ENCODE peak calls at places on chromosomes 1 and 21, in eight cellular contexts. D is neural crest cell, C is body of pancreas, X is AG09309, I is heart left ventricle, J is nephron progenitor cell, Y is left ventricle myocardium inferior, E is osteoblast. N is an unnamed sample.

GRCh38 chr1:116243673-116244101 is 129.4 kb upstream of the ATP1A1 start:
- DNase-seq in D (no peak), C (no peak), X (no peak), I (no peak), J (no peak), Y (no peak), E (no peak), N (no peak)

GRCh38 chr1:90823686-90824085 is 106.6 kb upstream of the BARHL2 start:
- DNase-seq in D (no peak), C (no peak), X (no peak), I (no peak), J (no peak), Y (no peak), E (no peak), N (no peak)

GRCh38 chr1:157894613-157895012 is 53.0 kb upstream of the CD5L start:
- DNase-seq in D (no peak), C (no peak), X (no peak), I (no peak), J (no peak), Y (no peak), E (no peak), N (no peak)

GRCh38 chr1:184433928-184434502 is 47.2 kb downstream of the C1orf21 start:
- DNase-seq in D (no peak), C (no peak), X (no peak), I (no peak), J (no peak), Y (no peak), E (no peak), N (no peak)

GRCh38 chr1:161166669-161167548 is 683 bp downstream of the PPOX start:
- DNase-seq in D (peak; percentile 16), C (no peak), X (no peak), I (no peak), J (peak; percentile 48), Y (no peak), E (peak; percentile 75), N (no peak)

GRCh38 chr1:162530318-162530984 is 31.1 kb upstream of the UAP1 start:
- DNase-seq in D (no peak), C (no peak), X (no peak), I (no peak), J (no peak), Y (no peak), E (no peak), N (peak; percentile 53)

GRCh38 chr1:172339840-172340239 is 80.6 kb upstream of the C1orf105 start:
- DNase-seq in D (no peak), C (no peak), X (no peak), I (no peak), J (no peak), Y (no peak), E (no peak), N (no peak)

GRCh38 chr21:8993284-8993942 is 1528.0 kb upstream of the TPTE start:
- DNase-seq in D (no peak), C (no peak), X (no peak), I (no peak), J (no peak), Y (no peak), E (peak; percentile 84), N (no peak)

GRCh38 chr1:151739590-151740355 is 18.5 kb downstream of the RIIAD1 start:
- DNase-seq in D (no peak), C (peak; percentile 46), X (no peak), I (no peak), J (no peak), Y (no peak), E (no peak), N (peak; percentile 50)

GRCh38 chr1:150578278-150579109 is 916 bp downstream of the MCL1 start:
- DNase-seq in D (no peak), C (peak; percentile 49), X (peak; percentile 78), I (no peak), J (no peak), Y (peak; percentile 49), E (peak; percentile 77), N (peak; percentile 54)

GRCh38 chr1:199898654-199899053 is 128.9 kb upstream of the NR5A2 start:
- DNase-seq in D (no peak), C (no peak), X (no peak), I (no peak), J (no peak), Y (no peak), E (no peak), N (no peak)

GRCh38 chr1:199460933-199461332 is 566.6 kb upstream of the NR5A2 start:
- DNase-seq in D (no peak), C (no peak), X (no peak), I (no peak), J (no peak), Y (no peak), E (no peak), N (no peak)

GRCh38 chr21:35333831-35334593 is 284.9 kb upstream of the RUNX1 start:
- DNase-seq in D (no peak), C (no peak), X (no peak), I (peak; percentile 64), J (no peak), Y (peak; percentile 24), E (no peak), N (no peak)

GRCh38 chr1:152827173-152827572 is at the start of gene LCE1A:
- DNase-seq in D (no peak), C (no peak), X (no peak), I (no peak), J (no peak), Y (no peak), E (no peak), N (no peak)

GRCh38 chr21:46056450-46056903 is 41.4 kb upstream of the COL6A2 start:
- DNase-seq in D (no peak), C (peak; percentile 40), X (peak; percentile 68), I (peak; percentile 88), J (no peak), Y (peak; percentile 87), E (peak; percentile 96), N (peak; percentile 74)

GRCh38 chr1:208234721-208235120 is 9.5 kb downstream of the PLXNA2 start:
- DNase-seq in D (no peak), C (peak; percentile 70), X (no peak), I (no peak), J (no peak), Y (no peak), E (no peak), N (no peak)

GRCh38 chr21:46084041-46084561 is 13.8 kb upstream of the COL6A2 start:
- DNase-seq in D (no peak), C (no peak), X (no peak), I (peak; percentile 60), J (no peak), Y (no peak), E (peak; percentile 4), N (no peak)

GRCh38 chr1:10686404-10687040 is 109.9 kb downstream of the CASZ1 start:
- DNase-seq in D (no peak), C (peak; percentile 60), X (no peak), I (no peak), J (no peak), Y (no peak), E (no peak), N (peak; percentile 31)

GRCh38 chr1:36432616-36433015 is 17.6 kb downstream of the OSCP1 start:
- DNase-seq in D (no peak), C (peak; percentile 38), X (no peak), I (no peak), J (no peak), Y (no peak), E (no peak), N (no peak)

GRCh38 chr1:172818841-172819527 is 160.1 kb downstream of the FASLG start:
- DNase-seq in D (no peak), C (no peak), X (no peak), I (no peak), J (no peak), Y (no peak), E (no peak), N (peak; percentile 49)

GRCh38 chr1:162538815-162539431 is 22.6 kb upstream of the UAP1 start:
- DNase-seq in D (no peak), C (no peak), X (peak; percentile 78), I (no peak), J (no peak), Y (no peak), E (peak; percentile 82), N (no peak)

GRCh38 chr1:180919183-180919700 is 6.5 kb downstream of the KIAA1614 start:
- DNase-seq in D (no peak), C (no peak), X (no peak), I (no peak), J (no peak), Y (no peak), E (peak; percentile 58), N (no peak)

GRCh38 chr1:180921891-180922636 is 9.4 kb downstream of the KIAA1614 start:
- DNase-seq in D (no peak), C (no peak), X (no peak), I (no peak), J (no peak), Y (no peak), E (peak; percentile 51), N (no peak)

GRCh38 chr1:180920193-180920592 is 7.5 kb downstream of the KIAA1614 start:
- DNase-seq in D (no peak), C (no peak), X (no peak), I (no peak), J (no peak), Y (no peak), E (peak; percentile 42), N (no peak)

GRCh38 chr1:180921386-180921785 is 8.7 kb downstream of the KIAA1614 start:
- DNase-seq in D (no peak), C (no peak), X (no peak), I (no peak), J (no peak), Y (no peak), E (peak; percentile 66), N (no peak)

GRCh38 chr1:180920702-180921101 is 8.0 kb downstream of the KIAA1614 start:
- DNase-seq in D (no peak), C (no peak), X (no peak), I (no peak), J (no peak), Y (no peak), E (peak; percentile 83), N (no peak)
- TF ChIP-seq CTCF in D (peak; percentile 42), C (no peak), X (peak; percentile 36), I (no peak), J (peak; percentile 28), Y (peak; percentile 38), E (peak; percentile 30), N (no peak)

GRCh38 chr1:205743977-205744376 is 6.0 kb downstream of the NUCKS1 start:
- DNase-seq in D (no peak), C (no peak), X (no peak), I (no peak), J (no peak), Y (no peak), E (no peak), N (no peak)
- TF ChIP-seq CTCF in D (no peak), C (no peak), X (no peak), I (no peak), J (no peak), Y (no peak), E (no peak), N (no peak)

DNA sequence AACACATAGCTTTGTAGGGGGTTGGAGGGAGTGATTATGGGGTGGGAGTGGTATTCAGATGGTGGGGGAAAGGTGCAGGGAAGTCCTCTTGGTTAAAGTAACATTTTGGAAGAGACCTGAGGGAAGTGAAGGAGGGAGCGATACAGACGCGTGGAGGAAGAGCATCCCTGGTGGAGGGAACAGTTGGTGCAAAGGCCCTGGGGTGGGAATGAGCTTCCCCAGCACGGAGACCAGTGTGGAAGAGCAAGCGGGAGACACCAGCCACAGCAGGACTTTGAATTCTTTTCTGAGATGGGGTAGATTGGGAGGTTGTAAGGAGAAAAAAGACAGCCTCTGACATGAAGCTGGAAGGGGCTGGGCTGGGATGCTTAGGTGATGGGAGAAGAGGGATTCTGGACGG is 23.5 kb downstream of the DHRS3 start:
- DNase-seq in D (no peak), C (no peak), X (no peak), I (no peak), J (no peak), Y (no peak), E (no peak), N (no peak)
- TF ChIP-seq CTCF in D (no peak), C (no peak), X (no peak), I (no peak), J (no peak), Y (no peak), E (peak; percentile 11), N (no peak)

GRCh38 chr1:26994772-26995625 is 1.5 kb downstream of the TRNP1 start:
- DNase-seq in D (no peak), C (peak; percentile 39), X (no peak), I (peak; percentile 22), J (no peak), Y (no peak), E (peak; percentile 75), N (no peak)
- TF ChIP-seq CTCF in D (no peak), C (peak; percentile 5), X (no peak), I (no peak), J (no peak), Y (no peak), E (no peak), N (no peak)

N was measured in transverse colon.